ENCODE peak calls at places on chromosomes 2 and 18, in five cellular contexts. M is K562, N is HepG2, R is SK-N-SH, Q is GM12878. E is an unnamed sample.

GRCh38 chr2:241033346-241033987 is 35.0 kb downstream of the SNED1 start:
- DNase-seq in Q (no peak), M (no peak), R (no peak), N (no peak), E (no peak)

GRCh38 chr18:48949606-48950535 is 894 bp downstream of the SMAD7 start:
- DNase-seq in Q (no peak), M (peak), R (peak), N (no peak), E (no peak)

GRCh38 chr2:79630060-79630459 is 117.2 kb downstream of the CTNNA2 start:
- DNase-seq in Q (no peak), R (no peak), N (no peak), M (no peak), E (no peak)

GRCh38 chr18:61183798-61184197 is 149.4 kb upstream of the CDH20 start:
- DNase-seq in N (no peak), M (no peak), Q (no peak), R (no peak), E (no peak)

GRCh38 chr2:109724533-109725460 is 69.3 kb upstream of the RGPD5 start:
- DNase-seq in Q (no peak), R (no peak), N (no peak), M (no peak), E (no peak)

GRCh38 chr2:201242562-201243277 is 17.6 kb upstream of the CASP8 start:
- DNase-seq in N (no peak), M (no peak), R (no peak), Q (no peak), E (no peak)

GRCh38 chr2:239943991-239944441 is 81.1 kb downstream of the NDUFA10 start:
- DNase-seq in R (no peak), Q (no peak), N (no peak), M (no peak), E (no peak)

GRCh38 chr2:100627653-100628300 is 65.0 kb downstream of the PDCL3 start:
- DNase-seq in N (no peak), M (no peak), R (no peak), Q (no peak), E (no peak)

GRCh38 chr2:191638079-191638801 is 39.7 kb upstream of the NABP1 start:
- DNase-seq in Q (no peak), R (no peak), M (peak), N (peak), E (no peak)

GRCh38 chr2:64276417-64277095 is 132.3 kb upstream of the PELI1 start:
- DNase-seq in Q (no peak), M (no peak), R (no peak), N (no peak), E (no peak)

GRCh38 chr2:238527565-238527964 is 100.8 kb downstream of the ASB1 start:
- DNase-seq in R (no peak), N (no peak), Q (no peak), M (no peak), E (no peak)

GRCh38 chr2:170972508-170973224 is 43.6 kb downstream of the GORASP2 start:
- DNase-seq in N (no peak), Q (no peak), M (no peak), R (peak), E (no peak)

GRCh38 chr2:168025487-168026203 is 221.8 kb downstream of the STK39 start:
- DNase-seq in N (no peak), Q (no peak), R (no peak), M (no peak), E (no peak)

GRCh38 chr2:232876071-232876977 is 6.3 kb downstream of the SNORC start:
- DNase-seq in N (no peak), M (no peak), Q (no peak), R (peak), E (no peak)

GRCh38 chr18:66682855-66683322 is 79.0 kb upstream of the CDH19 start:
- DNase-seq in N (no peak), Q (no peak), R (peak), M (no peak), E (no peak)

GRCh38 chr2:188609321-188610049 is 317.8 kb downstream of the GULP1 start:
- DNase-seq in N (no peak), Q (no peak), M (no peak), R (no peak), E (no peak)

GRCh38 chr2:220192994-220193753 is 565.7 kb downstream of the SLC4A3 start:
- DNase-seq in M (no peak), R (no peak), N (no peak), Q (no peak), E (no peak)

GRCh38 chr2:127636248-127637235 is 9.4 kb upstream of the GPR17 start:
- DNase-seq in N (no peak), R (no peak), M (peak), Q (no peak), E (no peak)

GRCh38 chr2:217286833-217287232 is 427.0 kb upstream of the TNP1 start:
- DNase-seq in N (no peak), M (no peak), Q (no peak), R (no peak), E (no peak)

GRCh38 chr2:113886479-113887383 is 3.2 kb upstream of the ACTR3 start:
- DNase-seq in Q (peak), M (no peak), R (no peak), N (peak), E (no peak)

GRCh38 chr18:45802814-45803492 is 22.5 kb upstream of the SIGLEC15 start:
- DNase-seq in Q (no peak), R (no peak), N (no peak), M (no peak), E (no peak)

GRCh38 chr18:22348521-22349316 is 69.0 kb downstream of the CTAGE1 start:
- DNase-seq in N (no peak), R (no peak), Q (no peak), M (no peak), E (peak)
- TF ChIP-seq FOXM1 in N (no peak), R (no peak), Q (no peak), M (no peak), E (peak)

GRCh38 chr2:11279398-11279797 is 65.0 kb downstream of the ROCK2 start:
- DNase-seq in Q (no peak), R (no peak), M (peak), N (no peak), E (no peak)

GRCh38 chr2:11280713-11281112 is 63.7 kb downstream of the ROCK2 start:
- DNase-seq in N (no peak), M (no peak), Q (no peak), R (no peak), E (no peak)

GRCh38 chr2:11278219-11278618 is 66.2 kb downstream of the ROCK2 start:
- DNase-seq in M (no peak), Q (no peak), N (no peak), R (no peak), E (no peak)

GRCh38 chr2:11285499-11285898 is 58.9 kb downstream of the ROCK2 start:
- DNase-seq in Q (no peak), N (no peak), M (no peak), R (no peak), E (no peak)

DNA sequence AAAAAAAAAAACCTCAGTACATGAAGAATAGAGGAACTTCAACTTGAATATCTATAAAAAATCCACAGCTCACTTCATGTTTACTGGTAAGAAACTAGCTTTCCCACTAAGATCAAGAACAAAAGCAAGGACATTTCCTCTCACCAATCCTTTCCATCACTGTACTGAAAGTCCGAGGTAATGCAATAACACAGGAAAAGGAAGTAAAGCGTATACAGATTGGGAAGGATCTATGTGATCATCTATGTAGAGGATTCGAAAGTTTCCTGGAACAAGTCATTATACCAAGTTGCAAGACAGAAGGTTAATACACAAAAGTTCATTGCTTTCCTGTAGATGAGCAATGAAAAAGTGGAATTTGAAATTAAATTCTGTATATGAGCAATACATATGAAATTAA is 63.2 kb downstream of the ROCK2 start:
- DNase-seq in R (no peak), Q (no peak), M (no peak), N (no peak), E (no peak)
- TF ChIP-seq FOXM1 in R (no peak), Q (no peak), M (no peak), N (no peak), E (no peak)

GRCh38 chr2:73836141-73836943 is 7.6 kb downstream of the STAMBP start:
- DNase-seq in M (no peak), N (no peak), Q (no peak), R (no peak), E (no peak)
- TF ChIP-seq FOXM1 in M (no peak), N (no peak), Q (no peak), R (no peak), E (no peak)

DNA sequence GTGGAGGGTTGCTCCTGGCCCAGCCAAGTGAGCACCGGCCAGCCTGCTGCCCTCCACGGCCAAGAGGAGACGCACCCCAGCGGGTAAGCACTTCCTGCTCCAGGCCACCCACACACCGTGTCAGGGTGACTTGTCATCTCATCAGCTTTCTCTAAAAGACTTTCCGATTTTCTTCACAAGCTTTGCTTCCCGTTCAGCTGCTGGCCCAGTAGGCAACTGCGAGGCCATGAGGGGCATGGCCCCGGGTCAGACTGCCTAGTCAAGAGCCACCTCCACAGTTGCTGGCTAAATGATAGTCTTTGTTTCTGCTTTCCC is 13.8 kb upstream of the CNNM3 start:
- DNase-seq in N (no peak), R (peak), Q (no peak), M (no peak), E (no peak)
- TF ChIP-seq FOXM1 in N (no peak), R (no peak), Q (no peak), M (no peak), E (no peak)

GRCh38 chr2:173652731-173653426 is 298.2 kb downstream of the CDCA7 start:
- DNase-seq in Q (no peak), M (no peak), N (peak), R (no peak), E (peak)
- TF ChIP-seq FOXM1 in Q (no peak), M (no peak), N (no peak), R (no peak), E (no peak)